ENCODE peak calls at places on chromosome 19, in six cellular contexts. One of them, this sample, is unnamed.

GRCh38 chr19:2221918-2222317 is 14.2 kb downstream of the PLEKHJ1 start:
- DNase-seq in suprapubic skin: no peak
- DNase-seq in ovary: no peak
- DNase-seq in tibial nerve: no peak
- DNase-seq in sigmoid colon: no peak
- DNase-seq in A549: no peak
- DNase-seq in this sample: no peak

GRCh38 chr19:49165111-49165750 is 7.6 kb downstream of the TRPM4 start:
- DNase-seq in suprapubic skin: no peak
- DNase-seq in sigmoid colon: no peak
- DNase-seq in ovary: no peak
- DNase-seq in tibial nerve: no peak
- DNase-seq in A549: no peak
- DNase-seq in this sample: peak

GRCh38 chr19:23925285-23925684 is 10.6 kb downstream of the ZNF726 start:
- DNase-seq in sigmoid colon: no peak
- DNase-seq in suprapubic skin: no peak
- DNase-seq in ovary: no peak
- DNase-seq in tibial nerve: no peak
- DNase-seq in A549: no peak
- DNase-seq in this sample: no peak

GRCh38 chr19:42528354-42529247 is at the start of gene CEACAM1:
- DNase-seq in A549: no peak
- DNase-seq in tibial nerve: no peak
- DNase-seq in suprapubic skin: no peak
- DNase-seq in ovary: no peak
- DNase-seq in sigmoid colon: no peak
- DNase-seq in this sample: peak

GRCh38 chr19:1255186-1256161 is 7.1 kb downstream of the MIDN start:
- DNase-seq in A549: no peak
- DNase-seq in tibial nerve: no peak
- DNase-seq in suprapubic skin: no peak
- DNase-seq in ovary: no peak
- DNase-seq in sigmoid colon: no peak
- DNase-seq in this sample: peak

GRCh38 chr19:33310606-33311325 is 8.4 kb upstream of the CEBPA start:
- DNase-seq in sigmoid colon: no peak
- DNase-seq in ovary: no peak
- DNase-seq in suprapubic skin: no peak
- DNase-seq in tibial nerve: no peak
- DNase-seq in A549: no peak
- DNase-seq in this sample: peak

GRCh38 chr19:46970815-46971214 is 48.8 kb upstream of the NPAS1 start:
- DNase-seq in ovary: no peak
- DNase-seq in suprapubic skin: no peak
- DNase-seq in A549: no peak
- DNase-seq in sigmoid colon: no peak
- DNase-seq in tibial nerve: no peak
- DNase-seq in this sample: no peak

GRCh38 chr19:47255947-47256687 is at the start of gene CCDC9:
- DNase-seq in suprapubic skin: peak
- DNase-seq in ovary: peak
- DNase-seq in tibial nerve: peak
- DNase-seq in sigmoid colon: peak
- DNase-seq in A549: peak
- DNase-seq in this sample: peak

GRCh38 chr19:6359517-6359916 is 1.8 kb upstream of the CLPP start:
- DNase-seq in A549: no peak
- DNase-seq in sigmoid colon: no peak
- DNase-seq in tibial nerve: no peak
- DNase-seq in suprapubic skin: no peak
- DNase-seq in ovary: no peak
- DNase-seq in this sample: no peak

DNA sequence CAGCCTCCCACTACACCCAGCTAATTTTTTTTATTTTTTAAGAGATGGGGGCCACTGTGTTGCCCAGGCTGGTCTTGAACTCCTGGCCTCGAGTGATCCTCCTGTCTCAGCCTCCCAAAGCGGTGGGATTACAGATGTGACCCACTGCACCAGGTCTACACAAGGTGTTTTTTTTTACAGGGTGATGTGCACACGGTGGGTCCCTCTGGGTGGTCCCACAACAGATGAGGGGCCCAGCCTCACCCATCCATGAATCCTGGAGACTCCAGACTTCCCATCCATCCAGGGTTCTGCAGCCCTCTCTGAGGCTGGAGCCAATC is 602 bp upstream of the KLF2 start:
- DNase-seq in sigmoid colon: no peak
- DNase-seq in suprapubic skin: no peak
- DNase-seq in ovary: no peak
- DNase-seq in tibial nerve: no peak
- DNase-seq in A549: no peak
- DNase-seq in this sample: no peak
- H3K4me3 ChIP-seq in sigmoid colon: peak
- H3K4me3 ChIP-seq in suprapubic skin: peak
- H3K4me3 ChIP-seq in ovary: peak
- H3K4me3 ChIP-seq in tibial nerve: peak
- H3K4me3 ChIP-seq in A549: peak
- H3K4me3 ChIP-seq in this sample: no peak

GRCh38 chr19:36046443-36047050 is 7.5 kb downstream of the THAP8 start:
- DNase-seq in tibial nerve: no peak
- DNase-seq in suprapubic skin: no peak
- DNase-seq in A549: no peak
- DNase-seq in sigmoid colon: peak
- DNase-seq in ovary: no peak
- DNase-seq in this sample: no peak

GRCh38 chr19:36047835-36048234 is 6.2 kb downstream of the THAP8 start:
- DNase-seq in A549: no peak
- DNase-seq in tibial nerve: no peak
- DNase-seq in ovary: no peak
- DNase-seq in suprapubic skin: no peak
- DNase-seq in sigmoid colon: no peak
- DNase-seq in this sample: no peak

GRCh38 chr19:36041831-36042230 is 9.2 kb upstream of the CLIP3 start:
- DNase-seq in A549: no peak
- DNase-seq in ovary: no peak
- DNase-seq in tibial nerve: no peak
- DNase-seq in sigmoid colon: no peak
- DNase-seq in suprapubic skin: no peak
- DNase-seq in this sample: no peak

GRCh38 chr19:36040495-36040894 is 7.8 kb upstream of the CLIP3 start:
- DNase-seq in tibial nerve: no peak
- DNase-seq in A549: no peak
- DNase-seq in ovary: no peak
- DNase-seq in suprapubic skin: no peak
- DNase-seq in sigmoid colon: no peak
- DNase-seq in this sample: no peak

GRCh38 chr19:36043952-36044351 is 10.1 kb downstream of the THAP8 start:
- DNase-seq in tibial nerve: no peak
- DNase-seq in ovary: no peak
- DNase-seq in A549: no peak
- DNase-seq in sigmoid colon: no peak
- DNase-seq in suprapubic skin: no peak
- DNase-seq in this sample: no peak
- H3K27ac ChIP-seq in tibial nerve: no peak
- H3K27ac ChIP-seq in ovary: no peak
- H3K27ac ChIP-seq in A549: no peak
- H3K27ac ChIP-seq in sigmoid colon: peak
- H3K27ac ChIP-seq in suprapubic skin: no peak
- H3K27ac ChIP-seq in this sample: peak

GRCh38 chr19:56121180-56122167 is at the start of gene ZNF787:
- DNase-seq in tibial nerve: peak
- DNase-seq in sigmoid colon: peak
- DNase-seq in ovary: peak
- DNase-seq in A549: peak
- DNase-seq in suprapubic skin: peak
- DNase-seq in this sample: peak
- TF ChIP-seq EP300 in tibial nerve: peak
- TF ChIP-seq EP300 in sigmoid colon: no peak
- TF ChIP-seq EP300 in ovary: peak
- TF ChIP-seq EP300 in A549: no peak
- TF ChIP-seq EP300 in suprapubic skin: no peak
- TF ChIP-seq EP300 in this sample: peak

DNA sequence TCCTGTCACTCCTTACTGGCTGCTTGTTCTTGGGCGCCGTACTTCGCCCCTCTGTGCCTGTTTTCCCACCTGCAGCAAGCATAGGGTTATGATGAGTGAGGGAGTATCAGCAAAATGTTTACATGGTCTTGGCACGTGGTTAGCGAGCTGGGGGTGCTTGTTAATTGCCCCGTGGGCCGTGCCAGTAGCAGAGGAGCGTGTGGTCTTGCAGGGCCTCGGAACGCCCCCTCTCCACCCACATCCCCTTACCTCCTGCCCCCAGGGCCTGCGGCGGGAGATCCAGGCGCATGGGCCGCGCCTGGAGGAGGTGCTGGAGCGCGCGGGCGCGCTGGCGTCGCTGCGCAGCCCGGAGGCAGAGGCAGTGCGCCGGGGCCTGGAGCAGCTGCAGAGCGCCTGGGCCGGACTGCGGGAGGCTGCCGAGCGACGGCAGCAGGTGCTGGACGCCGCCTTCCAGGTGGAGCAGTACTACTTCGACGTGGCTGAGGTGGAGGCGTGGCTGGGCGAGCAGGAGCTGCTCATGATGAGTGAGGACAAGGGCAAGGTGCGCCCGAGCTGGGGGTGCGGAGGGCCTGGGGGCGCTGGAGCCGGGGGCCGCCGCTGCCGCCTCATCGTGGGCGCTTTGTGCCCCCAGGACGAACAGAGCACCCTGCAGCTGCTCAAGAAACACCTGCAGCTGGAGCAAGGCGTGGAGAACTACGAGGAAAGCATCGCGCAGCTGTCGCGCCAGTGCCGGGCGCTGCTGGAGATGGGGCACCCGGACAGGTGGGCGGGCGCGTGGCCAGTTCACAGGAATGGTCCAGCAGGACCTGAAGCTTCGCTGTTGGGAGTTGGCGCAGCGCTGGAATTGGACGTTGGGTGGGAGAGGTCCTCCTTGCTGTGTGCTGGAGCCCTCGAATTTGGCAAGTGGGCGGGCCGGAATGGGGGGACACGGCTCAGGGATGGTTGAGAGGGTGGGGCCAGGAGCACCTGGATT is 22.5 kb upstream of the SHKBP1 start:
- DNase-seq in A549: no peak
- DNase-seq in ovary: no peak
- DNase-seq in tibial nerve: no peak
- DNase-seq in suprapubic skin: no peak
- DNase-seq in sigmoid colon: no peak
- DNase-seq in this sample: no peak
- H3K4me3 ChIP-seq in A549: no peak
- H3K4me3 ChIP-seq in ovary: no peak
- H3K4me3 ChIP-seq in tibial nerve: no peak
- H3K4me3 ChIP-seq in suprapubic skin: no peak
- H3K4me3 ChIP-seq in sigmoid colon: no peak
- H3K4me3 ChIP-seq in this sample: no peak

DNA sequence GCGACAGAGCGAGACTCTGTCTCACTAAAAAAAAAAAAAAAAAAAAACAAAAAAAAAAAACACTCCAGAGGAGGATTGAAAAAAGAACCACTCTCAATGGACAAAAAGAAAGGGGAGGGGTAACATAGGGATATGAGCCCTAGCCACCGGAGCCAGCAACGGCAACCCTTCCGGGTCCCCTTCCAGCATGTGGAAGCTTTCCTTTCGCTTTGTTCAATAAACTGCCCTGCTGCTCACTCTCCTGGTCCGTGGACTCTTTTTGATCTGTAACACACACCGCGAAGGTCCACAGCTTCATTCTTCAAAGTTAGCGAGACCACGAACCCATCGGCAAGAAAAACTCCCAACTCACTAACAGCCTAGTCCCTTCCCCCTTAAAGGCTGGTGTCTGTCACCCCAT is 1.0 kb upstream of the REX1BD start:
- DNase-seq in suprapubic skin: no peak
- DNase-seq in ovary: no peak
- DNase-seq in A549: no peak
- DNase-seq in sigmoid colon: no peak
- DNase-seq in tibial nerve: no peak
- DNase-seq in this sample: no peak
- H3K27ac ChIP-seq in suprapubic skin: peak
- H3K27ac ChIP-seq in ovary: no peak
- H3K27ac ChIP-seq in A549: no peak
- H3K27ac ChIP-seq in sigmoid colon: peak
- H3K27ac ChIP-seq in tibial nerve: peak
- H3K27ac ChIP-seq in this sample: no peak